ENCODE peak calls at places on chromosomes 4 and X, in six cellular contexts. O is type B pancreatic cell, A is KG1, C is cortex of kidney, T is occipital lobe, G is GM19239. M is an unnamed sample.

GRCh38 chrX:154370300-154370881 is 4.0 kb downstream of the FLNA start:
- DNase-seq in A (no peak), C (no peak), G (no peak), O (no peak), T (no peak), M (no peak)

GRCh38 chrX:13001961-13002671 is 27.2 kb downstream of the TMSB4X start:
- DNase-seq in C (no peak), G (no peak), A (no peak), O (no peak), T (no peak), M (peak)

GRCh38 chr4:154004028-154004427 is 215.1 kb upstream of the SFRP2 start:
- DNase-seq in G (no peak), A (no peak), C (no peak), O (no peak), T (no peak), M (no peak)

GRCh38 chr4:159229164-159229563 is 126.3 kb downstream of the RAPGEF2 start:
- DNase-seq in O (no peak), T (no peak), G (no peak), C (no peak), A (no peak), M (no peak)

GRCh38 chrX:16579517-16579916 is 70.4 kb upstream of the S100G start:
- DNase-seq in O (no peak), G (no peak), T (no peak), A (no peak), C (no peak), M (no peak)

GRCh38 chr4:187811586-187811985 is 184.0 kb upstream of the ZFP42 start:
- DNase-seq in O (no peak), C (no peak), A (no peak), T (no peak), G (no peak), M (no peak)

GRCh38 chr4:53507671-53508286 is 83.5 kb downstream of the LNX1 start:
- DNase-seq in T (no peak), C (no peak), G (no peak), A (no peak), O (no peak), M (no peak)

GRCh38 chr4:122953924-122954323 is 31.5 kb upstream of the NUDT6 start:
- DNase-seq in T (no peak), C (no peak), A (no peak), O (no peak), G (no peak), M (no peak)

GRCh38 chrX:17692709-17693346 is 44.5 kb upstream of the SCML1 start:
- DNase-seq in T (no peak), A (no peak), G (no peak), O (no peak), C (no peak), M (peak)

GRCh38 chrX:134604701-134605271 is 53.5 kb downstream of the PLAC1 start:
- DNase-seq in C (no peak), O (no peak), G (no peak), A (no peak), T (no peak), M (no peak)

GRCh38 chr4:168796362-168797106 is 213.5 kb downstream of the CBR4 start:
- DNase-seq in T (no peak), A (no peak), G (no peak), C (no peak), O (no peak), M (no peak)

GRCh38 chr4:47203593-47203992 is 172.2 kb downstream of the GABRB1 start:
- DNase-seq in O (no peak), A (no peak), C (no peak), T (peak), G (no peak), M (no peak)

GRCh38 chrX:110394653-110395052 is 36.0 kb downstream of the RTL9 start:
- DNase-seq in A (no peak), G (no peak), C (no peak), O (no peak), T (no peak), M (peak)

GRCh38 chr4:151604238-151604637 is 156.6 kb downstream of the GATB start:
- DNase-seq in T (no peak), O (no peak), A (no peak), G (no peak), C (no peak), M (peak)

GRCh38 chrX:68831405-68832100 is 2.7 kb downstream of the EFNB1 start:
- DNase-seq in G (no peak), A (no peak), C (no peak), T (no peak), O (peak), M (no peak)

GRCh38 chr4:3766791-3767561 is 791 bp downstream of the ADRA2C start:
- DNase-seq in O (no peak), G (peak), A (no peak), C (no peak), T (no peak), M (no peak)

GRCh38 chr4:154472870-154473269 is 18.7 kb downstream of the DCHS2 start:
- DNase-seq in G (no peak), T (no peak), C (no peak), O (no peak), A (no peak), M (no peak)

GRCh38 chrX:43882294-43882681 is at the start of gene MAOB:
- DNase-seq in A (no peak), O (no peak), G (no peak), C (no peak), T (no peak), M (no peak)

GRCh38 chrX:20437678-20438077 is 171.0 kb upstream of the RPS6KA3 start:
- DNase-seq in G (no peak), A (no peak), C (no peak), T (no peak), O (no peak), M (no peak)

GRCh38 chr4:143184217-143184502 is 557 bp upstream of the USP38 start:
- DNase-seq in C (no peak), A (peak), O (no peak), T (no peak), G (no peak), M (no peak)

GRCh38 chr4:66225539-66225938 is 555.2 kb upstream of the EPHA5 start:
- DNase-seq in C (no peak), T (no peak), O (no peak), G (no peak), A (no peak), M (no peak)

GRCh38 chr4:141131738-141132688 is 1.3 kb downstream of the RNF150 start:
- DNase-seq in C (no peak), O (peak), A (no peak), T (no peak), G (no peak), M (no peak)

GRCh38 chrX:97909245-97909644 is 1025.5 kb downstream of the RPA4 start:
- DNase-seq in G (peak), T (no peak), C (no peak), A (peak), O (no peak), M (no peak)

GRCh38 chr4:55296076-55296475 is 50.0 kb upstream of the SRD5A3 start:
- DNase-seq in O (no peak), C (no peak), A (no peak), G (no peak), T (no peak), M (no peak)

GRCh38 chrX:153671589-153672530 is 1.8 kb downstream of the PNCK start:
- DNase-seq in A (no peak), O (no peak), C (no peak), G (no peak), T (no peak), M (no peak)

GRCh38 chr4:35102111-35102510 is 1142.2 kb downstream of the ARAP2 start:
- DNase-seq in G (no peak), T (no peak), O (no peak), A (no peak), C (no peak), M (no peak)

GRCh38 chrX:39613508-39613921 is 484.2 kb downstream of the BCOR start:
- DNase-seq in C (no peak), O (peak), A (no peak), G (peak), T (no peak), M (no peak)

GRCh38 chr4:161404346-161405110 is 759.3 kb downstream of the FSTL5 start:
- DNase-seq in G (no peak), O (no peak), T (no peak), A (no peak), C (no peak), M (no peak)

GRCh38 chr4:137124278-137124932 is 407.9 kb downstream of the PCDH18 start:
- DNase-seq in C (no peak), T (no peak), G (no peak), A (no peak), O (no peak), M (peak)

GRCh38 chrX:28120076-28120475 is 138.8 kb upstream of the DCAF8L1 start:
- DNase-seq in G (no peak), T (no peak), A (no peak), O (no peak), C (no peak), M (no peak)

GRCh38 chrX:72130762-72131231 is 918 bp downstream of the RTL5 start:
- DNase-seq in C (no peak), O (no peak), A (no peak), T (no peak), G (no peak), M (no peak)

M was measured in amniotic stem cell.